ENCODE peak calls at places on chromosomes 13 and 19, in eight cellular contexts. P, J, G, Y, W, V, S and X are unnamed samples.

GRCh38 chr13:67844544-67844943 is 614.4 kb upstream of the PCDH9 start:
- DNase-seq in G (no peak), P (no peak), W (no peak), Y (no peak), S (no peak), V (no peak), J (no peak), X (no peak)

GRCh38 chr13:40433577-40433976 is 232.9 kb downstream of the FOXO1 start:
- DNase-seq in P (peak), W (no peak), V (no peak), Y (no peak), J (peak), S (no peak), G (no peak), X (no peak)

GRCh38 chr19:43439183-43440063 is 24.7 kb downstream of the TEX101 start:
- DNase-seq in P (peak), S (peak), W (no peak), J (no peak), G (no peak), V (no peak), Y (no peak), X (peak)

GRCh38 chr13:59459972-59460371 is 703.8 kb downstream of the DIAPH3 start:
- DNase-seq in P (no peak), Y (no peak), S (no peak), G (no peak), W (no peak), V (no peak), J (no peak), X (no peak)

GRCh38 chr13:24605923-24606372 is 74.3 kb upstream of the ATP12A start:
- DNase-seq in J (no peak), W (peak), V (no peak), G (no peak), Y (no peak), S (no peak), P (no peak), X (no peak)

GRCh38 chr13:29500426-29500825 is 95.1 kb downstream of the SLC7A1 start:
- DNase-seq in G (no peak), P (no peak), W (no peak), V (no peak), Y (no peak), J (no peak), S (no peak), X (no peak)

GRCh38 chr13:111183087-111183645 is 68.1 kb downstream of the ARHGEF7 start:
- DNase-seq in V (no peak), G (no peak), J (no peak), P (no peak), S (no peak), Y (no peak), W (no peak), X (no peak)

GRCh38 chr13:113109151-113110047 is 3.8 kb downstream of the F7 start:
- DNase-seq in V (no peak), Y (no peak), P (no peak), J (no peak), W (no peak), G (no peak), S (no peak), X (no peak)

GRCh38 chr19:47765522-47766358 is 12.8 kb upstream of the SELENOW start:
- DNase-seq in Y (peak), V (peak), G (peak), P (no peak), W (no peak), S (peak), J (peak), X (no peak)

GRCh38 chr19:55058781-55059610 is 4.0 kb downstream of the RDH13 start:
- DNase-seq in P (no peak), W (no peak), J (no peak), Y (no peak), S (no peak), G (no peak), V (no peak), X (no peak)

GRCh38 chr19:55638864-55639359 is 1.9 kb upstream of the ZNF580 start:
- DNase-seq in Y (peak), P (no peak), V (no peak), G (no peak), W (no peak), J (peak), S (peak), X (peak)

GRCh38 chr13:44317752-44318550 is 55.7 kb upstream of the SERP2 start:
- DNase-seq in J (no peak), G (no peak), W (no peak), S (no peak), P (no peak), Y (no peak), V (no peak), X (peak)

GRCh38 chr13:111552891-111553637 is 232.6 kb downstream of the TEX29 start:
- DNase-seq in Y (no peak), G (no peak), P (no peak), J (no peak), W (no peak), V (no peak), S (no peak), X (no peak)

GRCh38 chr13:89375839-89376238 is 1704.7 kb downstream of the SLITRK5 start:
- DNase-seq in V (no peak), P (no peak), Y (no peak), W (peak), S (no peak), J (no peak), G (no peak), X (no peak)

GRCh38 chr13:111554539-111555267 is 234.3 kb downstream of the TEX29 start:
- DNase-seq in W (no peak), S (no peak), V (no peak), Y (no peak), P (no peak), J (no peak), G (no peak), X (no peak)

GRCh38 chr19:47779524-47780214 is 1.2 kb downstream of the SELENOW start:
- DNase-seq in P (no peak), S (no peak), Y (no peak), G (peak), V (no peak), W (no peak), J (no peak), X (no peak)

GRCh38 chr13:46168341-46168740 is 13.6 kb downstream of the LCP1 start:
- DNase-seq in Y (peak), V (no peak), J (peak), G (no peak), W (peak), P (peak), S (no peak), X (no peak)

GRCh38 chr19:7450243-7451223 is 38.3 kb downstream of the PEX11G start:
- DNase-seq in W (no peak), V (peak), J (no peak), P (no peak), G (no peak), S (no peak), Y (no peak), X (peak)

GRCh38 chr13:91158015-91158390 is 189.5 kb upstream of the MIR17HG start:
- DNase-seq in G (no peak), P (no peak), W (no peak), J (no peak), V (no peak), Y (no peak), S (no peak), X (no peak)

GRCh38 chr13:45833663-45834062 is 17.9 kb downstream of the SIAH3 start:
- DNase-seq in Y (no peak), S (no peak), P (no peak), W (no peak), G (no peak), V (peak), J (no peak), X (peak)

GRCh38 chr19:3368848-3369336 is 2.5 kb downstream of the NFIC start:
- DNase-seq in P (no peak), G (no peak), J (no peak), S (no peak), Y (no peak), V (no peak), W (no peak), X (no peak)

GRCh38 chr13:22496803-22497508 is 683.8 kb upstream of the SGCG start:
- DNase-seq in J (no peak), Y (no peak), G (no peak), W (no peak), P (no peak), S (no peak), V (no peak), X (no peak)

GRCh38 chr13:30362869-30363268 is 55.5 kb upstream of the KATNAL1 start:
- DNase-seq in S (no peak), Y (no peak), J (no peak), G (no peak), W (no peak), V (no peak), P (no peak), X (no peak)

GRCh38 chr13:21670883-21671792 is at the start of gene FGF9:
- DNase-seq in G (peak), W (peak), V (peak), Y (peak), S (peak), J (peak), P (peak), X (peak)

GRCh38 chr19:17806945-17807344 is 12.0 kb downstream of the B3GNT3 start:
- DNase-seq in W (no peak), P (no peak), G (no peak), S (no peak), Y (no peak), J (no peak), V (no peak), X (peak)

GRCh38 chr19:18961767-18962423 is 20.9 kb upstream of the HOMER3 start:
- DNase-seq in V (no peak), Y (no peak), W (no peak), J (peak), S (no peak), G (no peak), P (no peak), X (no peak)